ENCODE peak calls at places on chromosomes 1 and 21, in ten cellular contexts. One of them, this sample, is unnamed.

GRCh38 chr1:27934818-27935549 is at the start of gene SMPDL3B:
- DNase-seq in stimulated activated CD4-positive, alpha-beta T cell treated with anti-CD3 and anti-CD28 coated beads, Interleukin-2, amount 100 ng/mL, for 48 hours: no peak
- DNase-seq in cardiac fibroblast: no peak
- DNase-seq in head of caudate nucleus: peak
- DNase-seq in stimulated activated CD8-positive, alpha-beta memory T cell treated with anti-CD3 and anti-CD28 coated beads, Interleukin-15, amount 100 ng/mL, for 24 hours: no peak
- DNase-seq in left ventricle myocardium inferior: no peak
- DNase-seq in heart left ventricle: no peak
- DNase-seq in SK-N-DZ: peak
- DNase-seq in mucosa of descending colon: peak
- DNase-seq in cardiac muscle cell: no peak
- DNase-seq in this sample: no peak

GRCh38 chr1:213457097-213457680 is 406.1 kb downstream of the RPS6KC1 start:
- DNase-seq in heart left ventricle: peak
- DNase-seq in stimulated activated CD4-positive, alpha-beta T cell treated with anti-CD3 and anti-CD28 coated beads, Interleukin-2, amount 100 ng/mL, for 48 hours: no peak
- DNase-seq in stimulated activated CD8-positive, alpha-beta memory T cell treated with anti-CD3 and anti-CD28 coated beads, Interleukin-15, amount 100 ng/mL, for 24 hours: no peak
- DNase-seq in left ventricle myocardium inferior: peak
- DNase-seq in cardiac muscle cell: no peak
- DNase-seq in SK-N-DZ: peak
- DNase-seq in mucosa of descending colon: no peak
- DNase-seq in cardiac fibroblast: no peak
- DNase-seq in head of caudate nucleus: peak
- DNase-seq in this sample: no peak

GRCh38 chr1:221366495-221367095 is 375.3 kb downstream of the DUSP10 start:
- DNase-seq in SK-N-DZ: no peak
- DNase-seq in head of caudate nucleus: no peak
- DNase-seq in cardiac muscle cell: no peak
- DNase-seq in cardiac fibroblast: no peak
- DNase-seq in left ventricle myocardium inferior: no peak
- DNase-seq in mucosa of descending colon: no peak
- DNase-seq in stimulated activated CD8-positive, alpha-beta memory T cell treated with anti-CD3 and anti-CD28 coated beads, Interleukin-15, amount 100 ng/mL, for 24 hours: no peak
- DNase-seq in heart left ventricle: no peak
- DNase-seq in stimulated activated CD4-positive, alpha-beta T cell treated with anti-CD3 and anti-CD28 coated beads, Interleukin-2, amount 100 ng/mL, for 48 hours: no peak
- DNase-seq in this sample: no peak

GRCh38 chr1:210587547-210587946 is 258.8 kb downstream of the HHAT start:
- DNase-seq in stimulated activated CD8-positive, alpha-beta memory T cell treated with anti-CD3 and anti-CD28 coated beads, Interleukin-15, amount 100 ng/mL, for 24 hours: no peak
- DNase-seq in mucosa of descending colon: no peak
- DNase-seq in left ventricle myocardium inferior: no peak
- DNase-seq in cardiac muscle cell: peak
- DNase-seq in cardiac fibroblast: no peak
- DNase-seq in head of caudate nucleus: no peak
- DNase-seq in heart left ventricle: no peak
- DNase-seq in stimulated activated CD4-positive, alpha-beta T cell treated with anti-CD3 and anti-CD28 coated beads, Interleukin-2, amount 100 ng/mL, for 48 hours: no peak
- DNase-seq in SK-N-DZ: no peak
- DNase-seq in this sample: no peak

GRCh38 chr1:20154306-20154831 is 15.2 kb downstream of the PLA2G2F start:
- DNase-seq in mucosa of descending colon: no peak
- DNase-seq in left ventricle myocardium inferior: no peak
- DNase-seq in SK-N-DZ: no peak
- DNase-seq in cardiac fibroblast: no peak
- DNase-seq in head of caudate nucleus: no peak
- DNase-seq in cardiac muscle cell: no peak
- DNase-seq in stimulated activated CD8-positive, alpha-beta memory T cell treated with anti-CD3 and anti-CD28 coated beads, Interleukin-15, amount 100 ng/mL, for 24 hours: no peak
- DNase-seq in stimulated activated CD4-positive, alpha-beta T cell treated with anti-CD3 and anti-CD28 coated beads, Interleukin-2, amount 100 ng/mL, for 48 hours: no peak
- DNase-seq in heart left ventricle: no peak
- DNase-seq in this sample: peak

GRCh38 chr1:243942196-243943150 is 92.4 kb upstream of the AKT3 start:
- DNase-seq in stimulated activated CD4-positive, alpha-beta T cell treated with anti-CD3 and anti-CD28 coated beads, Interleukin-2, amount 100 ng/mL, for 48 hours: no peak
- DNase-seq in cardiac fibroblast: no peak
- DNase-seq in cardiac muscle cell: no peak
- DNase-seq in heart left ventricle: no peak
- DNase-seq in left ventricle myocardium inferior: no peak
- DNase-seq in mucosa of descending colon: no peak
- DNase-seq in stimulated activated CD8-positive, alpha-beta memory T cell treated with anti-CD3 and anti-CD28 coated beads, Interleukin-15, amount 100 ng/mL, for 24 hours: no peak
- DNase-seq in SK-N-DZ: no peak
- DNase-seq in head of caudate nucleus: peak
- DNase-seq in this sample: no peak

GRCh38 chr1:46188295-46189030 is 9.8 kb downstream of the POMGNT1 start:
- DNase-seq in stimulated activated CD8-positive, alpha-beta memory T cell treated with anti-CD3 and anti-CD28 coated beads, Interleukin-15, amount 100 ng/mL, for 24 hours: no peak
- DNase-seq in cardiac muscle cell: no peak
- DNase-seq in cardiac fibroblast: no peak
- DNase-seq in stimulated activated CD4-positive, alpha-beta T cell treated with anti-CD3 and anti-CD28 coated beads, Interleukin-2, amount 100 ng/mL, for 48 hours: no peak
- DNase-seq in SK-N-DZ: no peak
- DNase-seq in mucosa of descending colon: no peak
- DNase-seq in left ventricle myocardium inferior: no peak
- DNase-seq in heart left ventricle: no peak
- DNase-seq in head of caudate nucleus: no peak
- DNase-seq in this sample: no peak

GRCh38 chr1:225644666-225645065 is 8.3 kb downstream of the ENAH start:
- DNase-seq in left ventricle myocardium inferior: no peak
- DNase-seq in heart left ventricle: no peak
- DNase-seq in head of caudate nucleus: no peak
- DNase-seq in stimulated activated CD4-positive, alpha-beta T cell treated with anti-CD3 and anti-CD28 coated beads, Interleukin-2, amount 100 ng/mL, for 48 hours: no peak
- DNase-seq in cardiac fibroblast: peak
- DNase-seq in cardiac muscle cell: no peak
- DNase-seq in SK-N-DZ: no peak
- DNase-seq in stimulated activated CD8-positive, alpha-beta memory T cell treated with anti-CD3 and anti-CD28 coated beads, Interleukin-15, amount 100 ng/mL, for 24 hours: no peak
- DNase-seq in mucosa of descending colon: no peak
- DNase-seq in this sample: no peak

GRCh38 chr1:31617917-31618746 is 643 bp downstream of the HCRTR1 start:
- DNase-seq in left ventricle myocardium inferior: peak
- DNase-seq in cardiac muscle cell: peak
- DNase-seq in mucosa of descending colon: peak
- DNase-seq in cardiac fibroblast: peak
- DNase-seq in stimulated activated CD8-positive, alpha-beta memory T cell treated with anti-CD3 and anti-CD28 coated beads, Interleukin-15, amount 100 ng/mL, for 24 hours: peak
- DNase-seq in heart left ventricle: peak
- DNase-seq in SK-N-DZ: peak
- DNase-seq in head of caudate nucleus: no peak
- DNase-seq in stimulated activated CD4-positive, alpha-beta T cell treated with anti-CD3 and anti-CD28 coated beads, Interleukin-2, amount 100 ng/mL, for 48 hours: peak
- DNase-seq in this sample: no peak

GRCh38 chr1:94022471-94023189 is 98.3 kb downstream of the ABCA4 start:
- DNase-seq in cardiac muscle cell: peak
- DNase-seq in SK-N-DZ: no peak
- DNase-seq in stimulated activated CD8-positive, alpha-beta memory T cell treated with anti-CD3 and anti-CD28 coated beads, Interleukin-15, amount 100 ng/mL, for 24 hours: no peak
- DNase-seq in left ventricle myocardium inferior: no peak
- DNase-seq in mucosa of descending colon: no peak
- DNase-seq in stimulated activated CD4-positive, alpha-beta T cell treated with anti-CD3 and anti-CD28 coated beads, Interleukin-2, amount 100 ng/mL, for 48 hours: no peak
- DNase-seq in cardiac fibroblast: peak
- DNase-seq in heart left ventricle: no peak
- DNase-seq in head of caudate nucleus: no peak
- DNase-seq in this sample: no peak

GRCh38 chr1:9798236-9799130 is 25.3 kb downstream of the CLSTN1 start:
- DNase-seq in SK-N-DZ: no peak
- DNase-seq in cardiac muscle cell: peak
- DNase-seq in heart left ventricle: no peak
- DNase-seq in stimulated activated CD4-positive, alpha-beta T cell treated with anti-CD3 and anti-CD28 coated beads, Interleukin-2, amount 100 ng/mL, for 48 hours: no peak
- DNase-seq in left ventricle myocardium inferior: no peak
- DNase-seq in head of caudate nucleus: no peak
- DNase-seq in cardiac fibroblast: peak
- DNase-seq in stimulated activated CD8-positive, alpha-beta memory T cell treated with anti-CD3 and anti-CD28 coated beads, Interleukin-15, amount 100 ng/mL, for 24 hours: no peak
- DNase-seq in mucosa of descending colon: no peak
- DNase-seq in this sample: peak

GRCh38 chr1:205442051-205442721 is 13.7 kb downstream of the BLACAT1 start:
- DNase-seq in stimulated activated CD4-positive, alpha-beta T cell treated with anti-CD3 and anti-CD28 coated beads, Interleukin-2, amount 100 ng/mL, for 48 hours: no peak
- DNase-seq in mucosa of descending colon: no peak
- DNase-seq in left ventricle myocardium inferior: no peak
- DNase-seq in head of caudate nucleus: no peak
- DNase-seq in stimulated activated CD8-positive, alpha-beta memory T cell treated with anti-CD3 and anti-CD28 coated beads, Interleukin-15, amount 100 ng/mL, for 24 hours: no peak
- DNase-seq in heart left ventricle: no peak
- DNase-seq in cardiac muscle cell: no peak
- DNase-seq in SK-N-DZ: no peak
- DNase-seq in cardiac fibroblast: no peak
- DNase-seq in this sample: no peak

GRCh38 chr1:32241011-32241763 is 5.8 kb upstream of the FAM167B start:
- DNase-seq in cardiac muscle cell: peak
- DNase-seq in heart left ventricle: peak
- DNase-seq in head of caudate nucleus: peak
- DNase-seq in left ventricle myocardium inferior: peak
- DNase-seq in stimulated activated CD4-positive, alpha-beta T cell treated with anti-CD3 and anti-CD28 coated beads, Interleukin-2, amount 100 ng/mL, for 48 hours: no peak
- DNase-seq in SK-N-DZ: peak
- DNase-seq in cardiac fibroblast: peak
- DNase-seq in mucosa of descending colon: peak
- DNase-seq in stimulated activated CD8-positive, alpha-beta memory T cell treated with anti-CD3 and anti-CD28 coated beads, Interleukin-15, amount 100 ng/mL, for 24 hours: no peak
- DNase-seq in this sample: no peak

GRCh38 chr1:168235548-168235885 is 9.7 kb downstream of the SFT2D2 start:
- DNase-seq in head of caudate nucleus: no peak
- DNase-seq in left ventricle myocardium inferior: no peak
- DNase-seq in heart left ventricle: no peak
- DNase-seq in stimulated activated CD8-positive, alpha-beta memory T cell treated with anti-CD3 and anti-CD28 coated beads, Interleukin-15, amount 100 ng/mL, for 24 hours: no peak
- DNase-seq in SK-N-DZ: no peak
- DNase-seq in cardiac fibroblast: no peak
- DNase-seq in mucosa of descending colon: no peak
- DNase-seq in cardiac muscle cell: peak
- DNase-seq in stimulated activated CD4-positive, alpha-beta T cell treated with anti-CD3 and anti-CD28 coated beads, Interleukin-2, amount 100 ng/mL, for 48 hours: no peak
- DNase-seq in this sample: no peak

GRCh38 chr21:36471254-36471723 is 8.6 kb downstream of the CLDN14 start:
- DNase-seq in SK-N-DZ: no peak
- DNase-seq in cardiac muscle cell: no peak
- DNase-seq in stimulated activated CD8-positive, alpha-beta memory T cell treated with anti-CD3 and anti-CD28 coated beads, Interleukin-15, amount 100 ng/mL, for 24 hours: no peak
- DNase-seq in stimulated activated CD4-positive, alpha-beta T cell treated with anti-CD3 and anti-CD28 coated beads, Interleukin-2, amount 100 ng/mL, for 48 hours: no peak
- DNase-seq in head of caudate nucleus: no peak
- DNase-seq in mucosa of descending colon: no peak
- DNase-seq in heart left ventricle: no peak
- DNase-seq in cardiac fibroblast: peak
- DNase-seq in left ventricle myocardium inferior: no peak
- DNase-seq in this sample: no peak

GRCh38 chr1:32774950-32775634 is 42.1 kb downstream of the YARS1 start:
- DNase-seq in head of caudate nucleus: no peak
- DNase-seq in stimulated activated CD4-positive, alpha-beta T cell treated with anti-CD3 and anti-CD28 coated beads, Interleukin-2, amount 100 ng/mL, for 48 hours: no peak
- DNase-seq in cardiac fibroblast: peak
- DNase-seq in mucosa of descending colon: no peak
- DNase-seq in heart left ventricle: no peak
- DNase-seq in stimulated activated CD8-positive, alpha-beta memory T cell treated with anti-CD3 and anti-CD28 coated beads, Interleukin-15, amount 100 ng/mL, for 24 hours: no peak
- DNase-seq in cardiac muscle cell: peak
- DNase-seq in left ventricle myocardium inferior: no peak
- DNase-seq in SK-N-DZ: no peak
- DNase-seq in this sample: no peak

GRCh38 chr1:59057211-59057694 is 239.6 kb upstream of the FGGY start:
- DNase-seq in left ventricle myocardium inferior: peak
- DNase-seq in mucosa of descending colon: peak
- DNase-seq in stimulated activated CD8-positive, alpha-beta memory T cell treated with anti-CD3 and anti-CD28 coated beads, Interleukin-15, amount 100 ng/mL, for 24 hours: no peak
- DNase-seq in head of caudate nucleus: no peak
- DNase-seq in stimulated activated CD4-positive, alpha-beta T cell treated with anti-CD3 and anti-CD28 coated beads, Interleukin-2, amount 100 ng/mL, for 48 hours: no peak
- DNase-seq in cardiac fibroblast: peak
- DNase-seq in SK-N-DZ: peak
- DNase-seq in cardiac muscle cell: peak
- DNase-seq in heart left ventricle: peak
- DNase-seq in this sample: no peak

GRCh38 chr1:201916649-201917249 is 28.1 kb downstream of the SHISA4 start:
- DNase-seq in cardiac muscle cell: peak
- DNase-seq in cardiac fibroblast: peak
- DNase-seq in heart left ventricle: no peak
- DNase-seq in left ventricle myocardium inferior: peak
- DNase-seq in mucosa of descending colon: peak
- DNase-seq in stimulated activated CD4-positive, alpha-beta T cell treated with anti-CD3 and anti-CD28 coated beads, Interleukin-2, amount 100 ng/mL, for 48 hours: no peak
- DNase-seq in head of caudate nucleus: no peak
- DNase-seq in stimulated activated CD8-positive, alpha-beta memory T cell treated with anti-CD3 and anti-CD28 coated beads, Interleukin-15, amount 100 ng/mL, for 24 hours: no peak
- DNase-seq in SK-N-DZ: peak
- DNase-seq in this sample: no peak

GRCh38 chr1:192732787-192733186 is 76.1 kb upstream of the RGS2 start:
- DNase-seq in cardiac muscle cell: no peak
- DNase-seq in head of caudate nucleus: no peak
- DNase-seq in stimulated activated CD4-positive, alpha-beta T cell treated with anti-CD3 and anti-CD28 coated beads, Interleukin-2, amount 100 ng/mL, for 48 hours: no peak
- DNase-seq in stimulated activated CD8-positive, alpha-beta memory T cell treated with anti-CD3 and anti-CD28 coated beads, Interleukin-15, amount 100 ng/mL, for 24 hours: no peak
- DNase-seq in heart left ventricle: no peak
- DNase-seq in cardiac fibroblast: no peak
- DNase-seq in SK-N-DZ: no peak
- DNase-seq in left ventricle myocardium inferior: no peak
- DNase-seq in mucosa of descending colon: no peak
- DNase-seq in this sample: no peak

GRCh38 chr21:38086580-38086979 is 170.2 kb upstream of the KCNJ15 start:
- DNase-seq in SK-N-DZ: no peak
- DNase-seq in stimulated activated CD4-positive, alpha-beta T cell treated with anti-CD3 and anti-CD28 coated beads, Interleukin-2, amount 100 ng/mL, for 48 hours: no peak
- DNase-seq in stimulated activated CD8-positive, alpha-beta memory T cell treated with anti-CD3 and anti-CD28 coated beads, Interleukin-15, amount 100 ng/mL, for 24 hours: no peak
- DNase-seq in left ventricle myocardium inferior: no peak
- DNase-seq in heart left ventricle: no peak
- DNase-seq in cardiac muscle cell: no peak
- DNase-seq in cardiac fibroblast: no peak
- DNase-seq in mucosa of descending colon: no peak
- DNase-seq in head of caudate nucleus: no peak
- DNase-seq in this sample: no peak

This sample was measured in cardiac septum.